ENCODE peak calls at places on chromosome 17, in six cellular contexts. E, S, F, R, P and D are unnamed samples.

GRCh38 chr17:15883617-15884111 is 61.3 kb upstream of the ADORA2B start:
- DNase-seq in E (peak; percentile 85), S (no peak), F (no peak), R (peak; percentile 44), P (no peak), D (no peak)

GRCh38 chr17:45129426-45129939 is 2.8 kb downstream of the PLCD3 start:
- DNase-seq in E (no peak), S (peak; percentile 66), F (no peak), R (peak; percentile 57), P (no peak), D (no peak)

GRCh38 chr17:72363336-72363620 is 242.5 kb downstream of the SOX9 start:
- DNase-seq in E (no peak), S (no peak), F (no peak), R (no peak), P (no peak), D (no peak)

GRCh38 chr17:20982589-20983358 is 60.0 kb downstream of the USP22 start:
- DNase-seq in E (no peak), S (no peak), F (no peak), R (no peak), P (no peak), D (no peak)

GRCh38 chr17:61849674-61850073 is 13.7 kb downstream of the BRIP1 start:
- DNase-seq in E (peak; percentile 9), S (no peak), F (no peak), R (no peak), P (no peak), D (no peak)

GRCh38 chr17:33779399-33779697 is 475.7 kb upstream of the CCL2 start:
- DNase-seq in E (no peak), S (no peak), F (no peak), R (peak; percentile 5), P (no peak), D (no peak)

GRCh38 chr17:83118071-83118841 is 38.8 kb downstream of the METRNL start:
- DNase-seq in E (no peak), S (no peak), F (no peak), R (no peak), P (no peak), D (no peak)

GRCh38 chr17:2195729-2196128 is 107.9 kb downstream of the SMG6 start:
- DNase-seq in E (no peak), S (no peak), F (peak; percentile 19), R (no peak), P (no peak), D (no peak)

GRCh38 chr17:40678902-40679522 is 14.0 kb upstream of the KRT222 start:
- DNase-seq in E (no peak), S (no peak), F (no peak), R (no peak), P (no peak), D (no peak)

GRCh38 chr17:65079489-65079900 is 23.0 kb upstream of the GNA13 start:
- DNase-seq in E (no peak), S (no peak), F (no peak), R (no peak), P (no peak), D (no peak)

GRCh38 chr17:55432358-55433028 is 10.9 kb upstream of the MMD start:
- DNase-seq in E (no peak), S (no peak), F (no peak), R (no peak), P (no peak), D (no peak)

GRCh38 chr17:67289174-67289876 is 44.3 kb upstream of the HELZ start:
- DNase-seq in E (peak; percentile 21), S (peak; percentile 48), F (no peak), R (peak; percentile 64), P (peak; percentile 64), D (no peak)

GRCh38 chr17:10792156-10792555 is 11.7 kb downstream of the TMEM238L start:
- DNase-seq in E (no peak), S (peak; percentile 68), F (no peak), R (no peak), P (no peak), D (no peak)

GRCh38 chr17:2049333-2050245 is 5.3 kb upstream of the HIC1 start:
- DNase-seq in E (peak; percentile 80), S (peak; percentile 91), F (peak; percentile 89), R (peak; percentile 83), P (peak; percentile 86), D (peak; percentile 87)

GRCh38 chr17:43056051-43056450 is 31.0 kb downstream of the RND2 start:
- DNase-seq in E (no peak), S (no peak), F (no peak), R (no peak), P (no peak), D (no peak)

GRCh38 chr17:64515419-64515818 is 8.6 kb downstream of the CEP95 start:
- DNase-seq in E (no peak), S (no peak), F (no peak), R (no peak), P (no peak), D (no peak)